ENCODE peak calls at places on chromosome 1, in seven cellular contexts. V, H, C, B, E, N and F are unnamed samples.

GRCh38 chr1:152111515-152111968 is 3.7 kb downstream of the TCHH start:
- DNase-seq in V (peak; percentile 71), H (no peak), C (no peak), B (no peak), E (peak; percentile 69), N (no peak), F (no peak)

GRCh38 chr1:221025391-221026355 is 146.4 kb downstream of the HLX start:
- DNase-seq in V (no peak), H (peak; percentile 32), C (no peak), B (no peak), E (no peak), N (no peak), F (no peak)

GRCh38 chr1:32702599-32703478 is at the start of gene SYNC:
- DNase-seq in V (peak; percentile 55), H (peak; percentile 61), C (peak; percentile 11), B (peak; percentile 51), E (no peak), N (peak; percentile 40), F (peak; percentile 34)

GRCh38 chr1:201212056-201212455 is 21.4 kb downstream of the IGFN1 start:
- DNase-seq in V (no peak), H (no peak), C (no peak), B (no peak), E (no peak), N (no peak), F (no peak)

GRCh38 chr1:90823686-90824085 is 106.6 kb upstream of the BARHL2 start:
- DNase-seq in V (no peak), H (no peak), C (no peak), B (no peak), E (no peak), N (no peak), F (no peak)

GRCh38 chr1:19164274-19165015 is 45.6 kb downstream of the UBR4 start:
- DNase-seq in V (no peak), H (no peak), C (no peak), B (no peak), E (no peak), N (no peak), F (no peak)

GRCh38 chr1:183287191-183287675 is 101.2 kb downstream of the LAMC2 start:
- DNase-seq in V (no peak), H (no peak), C (no peak), B (no peak), E (no peak), N (no peak), F (peak; percentile 86)

GRCh38 chr1:55718758-55719671 is 503.9 kb upstream of the USP24 start:
- DNase-seq in V (no peak), H (peak; percentile 96), C (no peak), B (no peak), E (no peak), N (no peak), F (peak; percentile 19)